ENCODE peak calls at places on chromosomes 7 and 10, in four cellular contexts. One of them, this sample, is unnamed.

GRCh38 chr7:20270371-20270770 is 53.2 kb upstream of the MACC1 start:
- DNase-seq in fibroblast of pulmonary artery: no peak
- DNase-seq in cardiac septum: no peak
- DNase-seq in skeletal muscle cell: no peak
- DNase-seq in this sample: no peak

GRCh38 chr7:148185050-148185449 is 405.5 kb upstream of the C7orf33 start:
- DNase-seq in fibroblast of pulmonary artery: peak
- DNase-seq in cardiac septum: no peak
- DNase-seq in skeletal muscle cell: no peak
- DNase-seq in this sample: no peak

GRCh38 chr10:28710227-28710889 is 33.0 kb downstream of the BAMBI start:
- DNase-seq in fibroblast of pulmonary artery: no peak
- DNase-seq in cardiac septum: no peak
- DNase-seq in skeletal muscle cell: no peak
- DNase-seq in this sample: no peak

GRCh38 chr7:154698726-154699291 is 304.1 kb downstream of the PAXIP1 start:
- DNase-seq in fibroblast of pulmonary artery: no peak
- DNase-seq in cardiac septum: no peak
- DNase-seq in skeletal muscle cell: no peak
- DNase-seq in this sample: no peak

GRCh38 chr10:95447733-95448132 is 113.4 kb downstream of the SORBS1 start:
- DNase-seq in fibroblast of pulmonary artery: peak
- DNase-seq in cardiac septum: no peak
- DNase-seq in skeletal muscle cell: no peak
- DNase-seq in this sample: no peak

GRCh38 chr7:99478464-99479440 is 6.1 kb downstream of the ZNF789 start:
- DNase-seq in fibroblast of pulmonary artery: no peak
- DNase-seq in cardiac septum: no peak
- DNase-seq in skeletal muscle cell: no peak
- DNase-seq in this sample: no peak

GRCh38 chr7:73833251-73833919 is 2.6 kb downstream of the CLDN4 start:
- DNase-seq in fibroblast of pulmonary artery: no peak
- DNase-seq in cardiac septum: no peak
- DNase-seq in skeletal muscle cell: no peak
- DNase-seq in this sample: no peak

GRCh38 chr7:158587425-158588084 is at the start of gene PTPRN2:
- DNase-seq in fibroblast of pulmonary artery: peak
- DNase-seq in cardiac septum: peak
- DNase-seq in skeletal muscle cell: no peak
- DNase-seq in this sample: peak

GRCh38 chr7:35691827-35692307 is 3.1 kb downstream of the HERPUD2 start:
- DNase-seq in fibroblast of pulmonary artery: no peak
- DNase-seq in cardiac septum: peak
- DNase-seq in skeletal muscle cell: no peak
- DNase-seq in this sample: no peak

GRCh38 chr7:30927040-30927439 is 15.4 kb downstream of the AQP1 start:
- DNase-seq in fibroblast of pulmonary artery: no peak
- DNase-seq in cardiac septum: peak
- DNase-seq in skeletal muscle cell: no peak
- DNase-seq in this sample: no peak

GRCh38 chr7:124155400-124156022 is 122.6 kb upstream of the TMEM229A start:
- DNase-seq in fibroblast of pulmonary artery: peak
- DNase-seq in cardiac septum: no peak
- DNase-seq in skeletal muscle cell: no peak
- DNase-seq in this sample: no peak

GRCh38 chr10:84563868-84564267 is 235.5 kb downstream of the CCSER2 start:
- DNase-seq in fibroblast of pulmonary artery: no peak
- DNase-seq in cardiac septum: no peak
- DNase-seq in skeletal muscle cell: no peak
- DNase-seq in this sample: no peak

GRCh38 chr7:70131807-70132565 is 533.7 kb downstream of the AUTS2 start:
- DNase-seq in fibroblast of pulmonary artery: no peak
- DNase-seq in cardiac septum: no peak
- DNase-seq in skeletal muscle cell: peak
- DNase-seq in this sample: peak

GRCh38 chr10:10222288-10222945 is 795.3 kb upstream of the CELF2 start:
- DNase-seq in fibroblast of pulmonary artery: peak
- DNase-seq in cardiac septum: no peak
- DNase-seq in skeletal muscle cell: peak
- DNase-seq in this sample: no peak

GRCh38 chr7:30752979-30753378 is 1.0 kb downstream of the INMT start:
- DNase-seq in fibroblast of pulmonary artery: peak
- DNase-seq in cardiac septum: peak
- DNase-seq in skeletal muscle cell: no peak
- DNase-seq in this sample: no peak

GRCh38 chr10:48879476-48879875 is 60.2 kb downstream of the LRRC18 start:
- DNase-seq in fibroblast of pulmonary artery: no peak
- DNase-seq in cardiac septum: no peak
- DNase-seq in skeletal muscle cell: no peak
- DNase-seq in this sample: no peak

GRCh38 chr10:71255817-71256660 is 43.7 kb downstream of the UNC5B start:
- DNase-seq in fibroblast of pulmonary artery: peak
- DNase-seq in cardiac septum: no peak
- DNase-seq in skeletal muscle cell: peak
- DNase-seq in this sample: no peak

GRCh38 chr10:3926675-3927525 is 141.9 kb upstream of the KLF6 start:
- DNase-seq in fibroblast of pulmonary artery: peak
- DNase-seq in cardiac septum: no peak
- DNase-seq in skeletal muscle cell: no peak
- DNase-seq in this sample: no peak

GRCh38 chr7:150830957-150831356 is 21.4 kb upstream of the AOC1 start:
- DNase-seq in fibroblast of pulmonary artery: no peak
- DNase-seq in cardiac septum: no peak
- DNase-seq in skeletal muscle cell: no peak
- DNase-seq in this sample: no peak

GRCh38 chr10:97259119-97259518 is 33.3 kb downstream of the ARHGAP19 start:
- DNase-seq in fibroblast of pulmonary artery: no peak
- DNase-seq in cardiac septum: no peak
- DNase-seq in skeletal muscle cell: no peak
- DNase-seq in this sample: no peak

GRCh38 chr10:72328045-72328828 is 26.5 kb downstream of the DNAJB12 start:
- DNase-seq in fibroblast of pulmonary artery: peak
- DNase-seq in cardiac septum: peak
- DNase-seq in skeletal muscle cell: no peak
- DNase-seq in this sample: peak

GRCh38 chr10:45446858-45447257 is 72.8 kb downstream of the ALOX5 start:
- DNase-seq in fibroblast of pulmonary artery: no peak
- DNase-seq in cardiac septum: no peak
- DNase-seq in skeletal muscle cell: no peak
- DNase-seq in this sample: no peak

GRCh38 chr7:4164556-4164955 is 517.5 kb upstream of the FOXK1 start:
- DNase-seq in fibroblast of pulmonary artery: no peak
- DNase-seq in cardiac septum: no peak
- DNase-seq in skeletal muscle cell: no peak
- DNase-seq in this sample: peak

GRCh38 chr7:130486114-130486962 is 5.5 kb upstream of the MEST start:
- DNase-seq in fibroblast of pulmonary artery: no peak
- DNase-seq in cardiac septum: no peak
- DNase-seq in skeletal muscle cell: no peak
- DNase-seq in this sample: no peak

GRCh38 chr7:44782460-44782859 is 14.0 kb upstream of the PPIA start:
- DNase-seq in fibroblast of pulmonary artery: no peak
- DNase-seq in cardiac septum: no peak
- DNase-seq in skeletal muscle cell: no peak
- DNase-seq in this sample: no peak

GRCh38 chr7:101271021-101271420 is 26.1 kb upstream of the FIS1 start:
- DNase-seq in fibroblast of pulmonary artery: no peak
- DNase-seq in cardiac septum: no peak
- DNase-seq in skeletal muscle cell: no peak
- DNase-seq in this sample: no peak

GRCh38 chr10:43846187-43846680 is 197.6 kb upstream of the ZNF32 start:
- DNase-seq in fibroblast of pulmonary artery: peak
- DNase-seq in cardiac septum: peak
- DNase-seq in skeletal muscle cell: no peak
- DNase-seq in this sample: no peak

GRCh38 chr7:74412603-74413002 is 41.1 kb upstream of the GTF2IRD1 start:
- DNase-seq in fibroblast of pulmonary artery: peak
- DNase-seq in cardiac septum: no peak
- DNase-seq in skeletal muscle cell: no peak
- DNase-seq in this sample: no peak

GRCh38 chr10:132584081-132584480 is 46.5 kb downstream of the INPP5A start:
- DNase-seq in fibroblast of pulmonary artery: no peak
- DNase-seq in cardiac septum: no peak
- DNase-seq in skeletal muscle cell: no peak
- DNase-seq in this sample: no peak

GRCh38 chr10:26024303-26024702 is 90.3 kb downstream of the MYO3A start:
- DNase-seq in fibroblast of pulmonary artery: no peak
- DNase-seq in cardiac septum: no peak
- DNase-seq in skeletal muscle cell: no peak
- DNase-seq in this sample: no peak

GRCh38 chr7:131284702-131285419 is 42.8 kb upstream of the MKLN1 start:
- DNase-seq in fibroblast of pulmonary artery: no peak
- DNase-seq in cardiac septum: no peak
- DNase-seq in skeletal muscle cell: peak
- DNase-seq in this sample: no peak

GRCh38 chr10:97805960-97806359 is 34.2 kb upstream of the SFRP5 start:
- DNase-seq in fibroblast of pulmonary artery: no peak
- DNase-seq in cardiac septum: no peak
- DNase-seq in skeletal muscle cell: no peak
- DNase-seq in this sample: no peak

This sample was measured in COR-L47.